ENCODE peak calls at places on chromosome 22, in four cellular contexts. S, Y, N and Z are unnamed samples.
A peak's percentile ranks its signal among the peaks of the same experiment; 100 is the strongest.

GRCh38 chr22:39873963-39874362 is 19.6 kb downstream of the ENTHD1 start:
- DNase-seq in S (no peak), Y (no peak), N (no peak), Z (no peak)

GRCh38 chr22:23549198-23549595 is 30.9 kb downstream of the IGLL1 start:
- DNase-seq in S (no peak), Y (peak; percentile 43), N (peak; percentile 37), Z (no peak)

GRCh38 chr22:39283312-39284141 is 35.9 kb downstream of the RPL3 start:
- DNase-seq in S (peak; percentile 25), Y (peak; percentile 87), N (no peak), Z (peak; percentile 74)

GRCh38 chr22:37431366-37431765 is 4.1 kb upstream of the ELFN2 start:
- DNase-seq in S (no peak), Y (no peak), N (no peak), Z (no peak)

GRCh38 chr22:44445307-44445680 is 52.7 kb downstream of the RTL6 start:
- DNase-seq in S (no peak), Y (peak; percentile 35), N (peak; percentile 41), Z (no peak)

GRCh38 chr22:47654922-47655451 is 892.5 kb downstream of the TBC1D22A start:
- DNase-seq in S (no peak), Y (no peak), N (no peak), Z (no peak)

GRCh38 chr22:41561335-41561734 is 525 bp downstream of the CSDC2 start:
- DNase-seq in S (no peak), Y (no peak), N (peak; percentile 73), Z (no peak)

GRCh38 chr22:40118979-40119378 is 58.7 kb upstream of the TNRC6B start:
- DNase-seq in S (no peak), Y (no peak), N (no peak), Z (no peak)

GRCh38 chr22:45334068-45334467 is 24.3 kb downstream of the FAM118A start:
- DNase-seq in S (no peak), Y (no peak), N (no peak), Z (no peak)

GRCh38 chr22:29072193-29072978 is 449 bp upstream of the KREMEN1 start:
- DNase-seq in S (peak; percentile 97), Y (peak; percentile 94), N (peak; percentile 90), Z (peak; percentile 98)

GRCh38 chr22:37905534-37906363 is at the start of gene MICALL1:
- DNase-seq in S (peak; percentile 85), Y (peak; percentile 64), N (peak; percentile 87), Z (peak; percentile 84)

GRCh38 chr22:40224702-40225101 is 47.0 kb downstream of the TNRC6B start:
- DNase-seq in S (no peak), Y (no peak), N (no peak), Z (no peak)

GRCh38 chr22:11627436-11627797 is 3900.6 kb upstream of the OR11H1 start:
- DNase-seq in S (no peak), Y (no peak), N (no peak), Z (no peak)

GRCh38 chr22:23856721-23857605 is 712 bp upstream of the SLC2A11 start:
- DNase-seq in S (peak; percentile 60), Y (peak; percentile 69), N (peak; percentile 81), Z (peak; percentile 47)

GRCh38 chr22:20115691-20116375 is at the start of gene RANBP1:
- DNase-seq in S (no peak), Y (no peak), N (no peak), Z (peak; percentile 27)

GRCh38 chr22:44885806-44886360 is 123.9 kb downstream of the PHF21B start:
- DNase-seq in S (no peak), Y (no peak), N (no peak), Z (no peak)

GRCh38 chr22:27671413-27671721 is 130.2 kb downstream of the MN1 start:
- DNase-seq in S (no peak), Y (no peak), N (no peak), Z (no peak)

GRCh38 chr22:32745251-32745995 is 56.1 kb upstream of the TIMP3 start:
- DNase-seq in S (peak; percentile 20), Y (no peak), N (peak; percentile 85), Z (no peak)
- H3K27ac ChIP-seq in S (no peak overlapping the region), Y (peak overlapping the region; percentile 50), N (peak overlapping the region; percentile 4), Z (no peak overlapping the region)

DNA sequence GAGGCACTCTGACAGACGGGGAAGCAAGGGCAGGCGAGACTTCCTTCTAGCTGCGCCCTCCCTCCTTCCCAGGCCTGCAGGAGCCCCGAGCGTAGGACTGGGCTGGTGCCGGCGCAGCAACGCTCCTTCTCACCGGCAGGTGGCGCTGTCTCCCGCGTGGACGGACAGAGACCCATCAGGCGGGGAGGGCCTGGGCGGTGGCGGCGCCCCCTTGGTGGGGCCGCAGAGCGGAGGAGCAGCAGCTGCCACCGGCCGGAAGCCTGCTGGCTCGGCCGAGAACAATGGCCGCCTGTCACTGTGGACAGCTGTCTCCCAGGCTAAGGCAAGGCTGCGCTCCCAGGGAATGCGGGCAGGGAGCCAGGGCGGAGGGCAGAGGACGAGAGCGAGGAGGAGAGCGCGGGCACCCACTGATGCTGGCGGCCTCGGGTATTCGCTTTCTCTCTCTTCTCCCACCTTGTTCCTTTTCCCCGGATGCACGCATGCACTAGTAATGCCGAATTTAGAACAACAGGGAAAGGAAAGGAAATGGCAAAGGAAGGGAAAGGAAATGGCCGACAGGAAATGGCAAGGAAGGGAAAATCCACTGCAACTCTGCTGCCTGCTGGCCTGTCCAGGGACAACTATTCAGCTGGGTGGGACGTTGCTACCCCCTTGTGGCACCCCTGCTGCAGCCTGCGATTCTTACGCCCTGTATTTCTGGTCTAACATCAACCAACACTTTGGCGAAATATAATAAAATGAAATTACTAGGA is 14.4 kb downstream of the PPM1F start:
- DNase-seq in S (peak; percentile 96), Y (peak; percentile 93), N (peak; percentile 97), Z (peak; percentile 95)
- TF ChIP-seq POLR2A in S (peak; percentile 67), Y (no peak), N (no peak), Z (peak; percentile 54)

GRCh38 chr22:25045176-25045575 is 92.7 kb downstream of the KIAA1671 start:
- DNase-seq in S (no peak), Y (no peak), N (no peak), Z (no peak)
- H3K9me3 ChIP-seq in S (no peaks in the 10 kb centered on the region), Y (no peaks in the 10 kb centered on the region), N (no peaks in the 10 kb centered on the region), Z (no peaks in the 10 kb centered on the region)

GRCh38 chr22:50194037-50194809 is 6.6 kb upstream of the SELENOO start:
- DNase-seq in S (no peak), Y (no peak), N (no peak), Z (no peak)
- H3K27ac ChIP-seq in S (no peak overlapping the region), Y (no peak overlapping the region), N (no peak overlapping the region), Z (no peak overlapping the region)